ENCODE peak calls at places on chromosomes 12 and 14, in seven cellular contexts. W, F, E, Q, B, P and R are unnamed samples.
A peak's percentile ranks its signal among the peaks of the same experiment; 100 is the strongest.

GRCh38 chr12:28936221-28936620 is 212.9 kb upstream of the FAR2 start:
- DNase-seq in W (no peak), F (no peak), E (no peak), Q (no peak), B (no peak), P (no peak), R (no peak)

GRCh38 chr12:124098101-124098757 is 125.2 kb downstream of the ZNF664 start:
- DNase-seq in W (no peak), F (no peak), E (no peak), Q (no peak), B (no peak), P (no peak), R (no peak)

GRCh38 chr14:75196468-75196867 is 20.1 kb upstream of the TMED10 start:
- DNase-seq in W (peak; percentile 22), F (no peak), E (peak; percentile 45), Q (no peak), B (peak; percentile 42), P (no peak), R (no peak)

GRCh38 chr14:24688030-24688658 is 54.2 kb upstream of the GZMB start:
- DNase-seq in W (no peak), F (no peak), E (no peak), Q (no peak), B (no peak), P (no peak), R (no peak)

GRCh38 chr12:66398931-66399625 is 96.8 kb downstream of the HELB start:
- DNase-seq in W (no peak), F (peak; percentile 42), E (no peak), Q (no peak), B (no peak), P (no peak), R (no peak)

GRCh38 chr14:91388551-91388975 is 29.1 kb downstream of the CCDC88C start:
- DNase-seq in W (no peak), F (no peak), E (no peak), Q (no peak), B (peak; percentile 55), P (no peak), R (peak; percentile 32)

GRCh38 chr12:49622501-49623141 is 740 bp upstream of the PRPF40B start:
- DNase-seq in W (peak; percentile 80), F (no peak), E (peak; percentile 39), Q (peak; percentile 48), B (peak; percentile 47), P (no peak), R (peak; percentile 14)

GRCh38 chr12:95201056-95201670 is 16.1 kb downstream of the FGD6 start:
- DNase-seq in W (no peak), F (no peak), E (no peak), Q (no peak), B (no peak), P (no peak), R (no peak)

GRCh38 chr14:90760055-90760444 is 56.2 kb downstream of the TTC7B start:
- DNase-seq in W (no peak), F (no peak), E (no peak), Q (no peak), B (no peak), P (no peak), R (no peak)

GRCh38 chr12:94175763-94176660 is 27.6 kb downstream of the PLXNC1 start:
- DNase-seq in W (peak; percentile 25), F (peak; percentile 10), E (no peak), Q (no peak), B (no peak), P (no peak), R (no peak)

GRCh38 chr12:9651265-9651729 is 18.2 kb upstream of the CLEC2D start:
- DNase-seq in W (no peak), F (peak; percentile 44), E (no peak), Q (no peak), B (no peak), P (peak; percentile 21), R (peak; percentile 85)

GRCh38 chr14:52307870-52308269 is 6.2 kb upstream of the PTGER2 start:
- DNase-seq in W (no peak), F (no peak), E (no peak), Q (no peak), B (no peak), P (no peak), R (no peak)

GRCh38 chr14:32933943-32934890 is 4.5 kb upstream of the NPAS3 start:
- DNase-seq in W (no peak), F (peak; percentile 15), E (no peak), Q (peak; percentile 25), B (no peak), P (peak; percentile 18), R (no peak)

GRCh38 chr14:72471346-72471745 is 422.6 kb downstream of the DPF3 start:
- DNase-seq in W (no peak), F (no peak), E (no peak), Q (no peak), B (no peak), P (no peak), R (no peak)

GRCh38 chr14:85471744-85472143 is 58.2 kb upstream of the FLRT2 start:
- DNase-seq in W (no peak), F (peak; percentile 91), E (no peak), Q (no peak), B (no peak), P (peak; percentile 21), R (peak; percentile 84)

GRCh38 chr12:85633491-85633890 is 202.7 kb downstream of the RASSF9 start:
- DNase-seq in W (no peak), F (no peak), E (no peak), Q (no peak), B (no peak), P (no peak), R (no peak)

GRCh38 chr12:6533653-6534157 is 612 bp upstream of the GAPDH start:
- DNase-seq in W (peak; percentile 87), F (peak; percentile 78), E (peak; percentile 54), Q (peak; percentile 73), B (peak; percentile 68), P (peak; percentile 81), R (peak; percentile 68)

GRCh38 chr12:89299951-89300350 is 52.4 kb downstream of the DUSP6 start:
- DNase-seq in W (no peak), F (no peak), E (no peak), Q (no peak), B (no peak), P (no peak), R (no peak)

GRCh38 chr14:105161314-105161713 is 7.3 kb downstream of the JAG2 start:
- DNase-seq in W (no peak), F (no peak), E (no peak), Q (no peak), B (no peak), P (no peak), R (no peak)

GRCh38 chr14:101821528-101821927 is 60.0 kb downstream of the PPP2R5C start:
- DNase-seq in W (no peak), F (no peak), E (no peak), Q (no peak), B (no peak), P (no peak), R (no peak)

GRCh38 chr14:96827310-96827709 is 30.1 kb downstream of the VRK1 start:
- DNase-seq in W (no peak), F (no peak), E (no peak), Q (no peak), B (no peak), P (no peak), R (no peak)

GRCh38 chr12:39617887-39618286 is 1.7 kb downstream of the ABCD2 start:
- DNase-seq in W (peak; percentile 69), F (no peak), E (no peak), Q (no peak), B (no peak), P (no peak), R (no peak)

GRCh38 chr12:110619534-110619953 is 5.6 kb downstream of the TCTN1 start:
- DNase-seq in W (peak; percentile 77), F (no peak), E (no peak), Q (no peak), B (no peak), P (no peak), R (peak; percentile 5)

GRCh38 chr12:107351109-107351508 is 257.8 kb upstream of the CRY1 start:
- DNase-seq in W (no peak), F (no peak), E (no peak), Q (no peak), B (no peak), P (no peak), R (no peak)

GRCh38 chr12:123363743-123364531 is 710 bp downstream of the SBNO1 start:
- DNase-seq in W (peak; percentile 60), F (no peak), E (peak; percentile 27), Q (no peak), B (peak; percentile 21), P (peak; percentile 10), R (no peak)

GRCh38 chr14:49955013-49955412 is 62.1 kb downstream of the ARF6 start:
- DNase-seq in W (no peak), F (no peak), E (no peak), Q (no peak), B (no peak), P (no peak), R (no peak)

GRCh38 chr12:41011939-41012338 is 176.2 kb upstream of the PDZRN4 start:
- DNase-seq in W (no peak), F (no peak), E (no peak), Q (no peak), B (no peak), P (no peak), R (no peak)

DNA sequence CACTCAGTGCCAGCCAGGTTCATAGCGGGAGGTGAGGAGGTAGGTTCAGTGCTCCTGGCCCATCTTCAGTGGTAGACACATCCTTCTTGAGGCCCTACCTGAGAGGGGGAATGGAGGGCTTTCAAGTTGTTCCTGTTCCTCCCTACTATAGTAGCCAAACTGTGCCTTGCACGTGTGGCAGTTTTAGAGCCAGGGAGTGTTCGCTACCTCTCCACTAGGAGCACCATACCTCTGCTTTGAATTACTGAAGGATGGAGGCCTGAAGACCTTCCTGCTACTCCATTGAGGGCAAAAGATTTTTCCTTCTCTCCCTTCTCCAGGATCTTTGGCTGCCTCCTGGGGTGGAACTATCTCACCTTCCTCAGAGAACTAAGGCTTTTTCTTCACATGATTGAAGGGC is 5.9 kb upstream of the ALG10 start:
- DNase-seq in W (no peak), F (no peak), E (no peak), Q (no peak), B (no peak), P (no peak), R (no peak)
- TF ChIP-seq CTCF in W (peak; percentile 4), F (no peak), E (no peak), Q (no peak), B (no peak), P (no peak), R (no peak)

GRCh38 chr12:104337030-104337558 is 33.6 kb downstream of the EID3 start:
- DNase-seq in W (no peak), F (no peak), E (no peak), Q (no peak), B (no peak), P (no peak), R (no peak)
- TF ChIP-seq CTCF in W (no peak), F (no peak), E (no peak), Q (no peak), B (no peak), P (no peak), R (no peak)

GRCh38 chr14:64340560-64341196 is 46.5 kb upstream of the ESR2 start:
- DNase-seq in W (no peak), F (no peak), E (no peak), Q (no peak), B (no peak), P (no peak), R (no peak)

GRCh38 chr14:64338616-64339316 is 44.6 kb upstream of the ESR2 start:
- DNase-seq in W (peak; percentile 92), F (peak; percentile 96), E (peak; percentile 94), Q (peak; percentile 97), B (peak; percentile 96), P (peak; percentile 96), R (peak; percentile 98)

GRCh38 chr14:64337901-64338615 is 43.9 kb upstream of the ESR2 start:
- DNase-seq in W (no peak), F (peak; percentile 42), E (peak; percentile 31), Q (peak; percentile 37), B (peak; percentile 59), P (peak; percentile 19), R (peak; percentile 37)
- TF ChIP-seq CTCF in W (no peak), F (no peak), E (no peak), Q (no peak), B (no peak), P (no peak), R (no peak)

GRCh38 chr14:103528512-103529382 is at the start of gene TRMT61A:
- DNase-seq in W (peak; percentile 82), F (peak; percentile 94), E (peak; percentile 92), Q (peak; percentile 90), B (peak; percentile 91), P (peak; percentile 91), R (peak; percentile 86)
- TF ChIP-seq CTCF in W (no peak), F (no peak), E (no peak), Q (no peak), B (no peak), P (no peak), R (no peak)